ENCODE peak calls at places on chromosomes 2 and 18, in nine cellular contexts. M is tibial nerve; A is CD8-positive, alpha-beta memory T cell; C is DND-41; J is psoas muscle; Q is sigmoid colon; I is MM.1S; V is PC-3; B is CD8-positive, alpha-beta T cell. K is an unnamed sample. For H3K4me1, the result is how much of the 10 kb centered on the place peaks cover.

GRCh38 chr2:220949476-220949875 is 622.6 kb downstream of the EPHA4 start:
- DNase-seq in Q (no peak), B (no peak), V (no peak), C (no peak), J (no peak), M (no peak), I (no peak), A (no peak), K (no peak)

GRCh38 chr2:101830555-101830954 is 133.0 kb downstream of the MAP4K4 start:
- DNase-seq in Q (no peak), B (no peak), V (peak), I (no peak), M (no peak), J (no peak), C (no peak), A (no peak), K (no peak)

GRCh38 chr2:168730391-168730790 is 72.0 kb upstream of the NOSTRIN start:
- DNase-seq in M (no peak), V (no peak), A (no peak), J (no peak), I (no peak), B (no peak), Q (no peak), C (no peak), K (no peak)

GRCh38 chr2:239378021-239378917 is 22.6 kb downstream of the HDAC4 start:
- DNase-seq in J (peak), C (no peak), A (no peak), M (no peak), B (no peak), V (no peak), Q (peak), I (no peak), K (no peak)

GRCh38 chr2:54589340-54590215 is 133.5 kb downstream of the SPTBN1 start:
- DNase-seq in V (peak), J (no peak), C (peak), M (no peak), Q (no peak), A (no peak), B (no peak), I (no peak), K (peak)

GRCh38 chr2:72214429-72215143 is 66.9 kb upstream of the CYP26B1 start:
- DNase-seq in C (no peak), J (no peak), I (no peak), B (no peak), Q (no peak), A (no peak), M (no peak), V (peak), K (no peak)

GRCh38 chr2:204072443-204073324 is 136.1 kb downstream of the ICOS start:
- DNase-seq in M (no peak), A (peak), V (peak), B (peak), I (peak), Q (no peak), J (no peak), C (peak), K (no peak)

GRCh38 chr2:85888020-85888744 is 608 bp downstream of the ST3GAL5 start:
- DNase-seq in Q (peak), M (no peak), A (peak), V (no peak), J (peak), C (peak), I (peak), B (peak), K (peak)

GRCh38 chr2:43158259-43158880 is 68.0 kb downstream of the ZFP36L2 start:
- DNase-seq in V (peak), I (no peak), Q (peak), J (peak), B (no peak), C (peak), A (peak), M (peak), K (no peak)

GRCh38 chr2:86087936-86088850 is 17.5 kb downstream of the POLR1A start:
- DNase-seq in C (no peak), M (no peak), B (no peak), V (no peak), J (no peak), I (no peak), A (no peak), Q (no peak), K (no peak)

GRCh38 chr18:48228301-48228715 is 180.9 kb downstream of the ZBTB7C start:
- DNase-seq in J (peak), V (peak), I (no peak), C (peak), A (no peak), M (peak), B (no peak), Q (peak), K (no peak)

GRCh38 chr2:128494640-128495321 is 176.1 kb upstream of the HS6ST1 start:
- DNase-seq in B (no peak), M (no peak), A (no peak), C (no peak), Q (no peak), V (no peak), J (no peak), I (no peak), K (no peak)

GRCh38 chr2:215601990-215602721 is 166.3 kb upstream of the FN1 start:
- DNase-seq in Q (no peak), V (peak), A (no peak), C (no peak), B (no peak), M (no peak), J (no peak), I (no peak), K (no peak)

GRCh38 chr18:55830490-55830889 is 242.5 kb upstream of the TCF4 start:
- DNase-seq in V (no peak), C (no peak), I (no peak), Q (no peak), M (no peak), J (no peak), B (no peak), A (no peak), K (no peak)

GRCh38 chr2:68931799-68932198 is 20.9 kb downstream of the GKN2 start:
- DNase-seq in Q (no peak), A (no peak), B (no peak), J (no peak), I (no peak), V (no peak), C (no peak), M (no peak), K (no peak)

GRCh38 chr2:181953773-181954537 is 31.7 kb upstream of the PPP1R1C start:
- DNase-seq in B (peak), C (peak), J (peak), Q (no peak), A (peak), M (peak), V (peak), I (peak), K (peak)

GRCh38 chr2:201220102-201220570 is 37.2 kb downstream of the CASP10 start:
- DNase-seq in M (no peak), A (no peak), Q (no peak), J (no peak), I (peak), C (peak), V (no peak), B (no peak), K (no peak)

GRCh38 chr18:9906407-9906955 is 7.3 kb upstream of the VAPA start:
- DNase-seq in I (no peak), V (no peak), A (no peak), B (no peak), C (no peak), Q (no peak), J (no peak), M (no peak), K (no peak)

GRCh38 chr2:127945281-127945680 is 59.5 kb upstream of the AMMECR1L start:
- DNase-seq in M (no peak), A (no peak), Q (no peak), J (no peak), I (no peak), B (no peak), C (no peak), V (no peak), K (no peak)

GRCh38 chr2:177983183-177983788 is 89.3 kb downstream of the PDE11A start:
- DNase-seq in A (no peak), B (no peak), I (peak), Q (no peak), M (peak), C (peak), J (no peak), V (peak), K (no peak)

GRCh38 chr18:47735041-47735440 is 195.4 kb downstream of the SMAD2 start:
- DNase-seq in V (no peak), I (no peak), M (no peak), J (no peak), Q (peak), A (no peak), B (no peak), C (no peak), K (no peak)

GRCh38 chr2:128779301-128780095 is 460.8 kb upstream of the HS6ST1 start:
- DNase-seq in C (peak), Q (peak), A (no peak), M (no peak), V (no peak), B (no peak), I (no peak), J (no peak), K (no peak)

GRCh38 chr2:80073134-80073561 is 231.4 kb downstream of the LRRTM1 start:
- DNase-seq in A (no peak), J (no peak), Q (no peak), V (peak), M (peak), I (peak), C (peak), B (no peak), K (no peak)

GRCh38 chr2:29238497-29238896 is 123.3 kb downstream of the CLIP4 start:
- DNase-seq in J (no peak), I (no peak), V (peak), A (no peak), B (no peak), M (no peak), Q (peak), C (peak), K (no peak)

GRCh38 chr2:65831528-65831927 is 399.1 kb upstream of the SPRED2 start:
- DNase-seq in V (no peak), C (no peak), M (no peak), Q (no peak), A (no peak), I (no peak), J (no peak), B (no peak), K (no peak)

GRCh38 chr2:19682493-19682892 is 219.3 kb downstream of the TTC32 start:
- DNase-seq in I (no peak), M (no peak), B (no peak), Q (no peak), V (peak), C (no peak), A (no peak), J (no peak), K (no peak)

GRCh38 chr2:207772081-207772843 is 2.6 kb upstream of the FZD5 start:
- DNase-seq in Q (no peak), B (no peak), C (peak), A (no peak), I (no peak), V (no peak), M (no peak), J (peak), K (peak)

GRCh38 chr2:226898121-226898520 is 62.3 kb downstream of the RHBDD1 start:
- DNase-seq in J (no peak), B (no peak), I (no peak), M (no peak), Q (no peak), A (no peak), C (no peak), V (no peak), K (no peak)

GRCh38 chr2:143607446-143608110 is 478.4 kb downstream of the ARHGAP15 start:
- DNase-seq in J (no peak), I (no peak), Q (no peak), B (no peak), A (no peak), C (no peak), V (no peak), M (no peak), K (no peak)

GRCh38 chr2:172101008-172101706 is 1.5 kb downstream of the DLX2 start:
- DNase-seq in M (no peak), B (no peak), V (no peak), C (no peak), I (no peak), A (no peak), Q (no peak), J (no peak), K (peak)

GRCh38 chr2:98568161-98568956 is 40.0 kb downstream of the COA5 start:
- DNase-seq in B (no peak), Q (peak), J (no peak), A (no peak), V (no peak), M (no peak), I (no peak), C (no peak), K (no peak)

GRCh38 chr2:102708847-102709559 is 52.8 kb upstream of the TMEM182 start:
- DNase-seq in J (no peak), Q (no peak), M (no peak), V (peak), A (no peak), C (no peak), I (no peak), B (no peak), K (no peak)

GRCh38 chr2:231597627-231598026 is 5.0 kb downstream of the TEX44 start:
- DNase-seq in A (no peak), V (no peak), B (no peak), J (peak), Q (no peak), I (no peak), M (no peak), C (no peak), K (no peak)

DNA sequence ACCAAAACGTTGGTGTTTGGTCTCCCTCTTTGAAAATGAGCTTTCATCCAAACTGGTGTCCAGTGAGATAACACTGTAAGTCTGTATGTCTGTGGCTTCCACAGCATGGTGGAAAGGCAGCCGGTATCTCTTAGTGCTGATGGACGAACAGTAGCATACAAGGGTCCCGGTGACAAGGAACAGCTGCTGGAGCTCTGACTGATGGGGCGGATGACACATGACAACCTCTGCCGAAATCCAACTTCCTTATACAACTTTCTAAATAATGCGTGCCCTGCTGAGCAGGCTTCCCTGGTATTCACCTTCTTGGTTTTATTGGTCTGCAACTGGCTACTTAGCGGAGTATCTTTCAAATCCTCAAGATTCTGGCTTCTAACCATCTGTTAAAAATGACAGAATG is 216.2 kb downstream of the SRBD1 start:
- DNase-seq in Q (no peak), B (no peak), V (no peak), J (no peak), C (no peak), I (no peak), M (no peak), A (no peak), K (no peak)
- H3K4me1 ChIP-seq in Q (under half), B (under half), V (under half), J (under half), C (under half), I (under half), M (under half), A (under half), K (under half)

GRCh38 chr2:237628482-237629187 is 1.2 kb downstream of the LRRFIP1 start:
- DNase-seq in V (no peak), Q (no peak), C (no peak), A (no peak), J (no peak), M (no peak), B (no peak), I (no peak), K (no peak)

GRCh38 chr2:237630216-237631000 is 3.0 kb downstream of the LRRFIP1 start:
- DNase-seq in J (no peak), M (no peak), A (no peak), B (no peak), V (no peak), C (no peak), Q (no peak), I (no peak), K (no peak)

GRCh38 chr2:237629739-237630138 is 2.4 kb downstream of the LRRFIP1 start:
- DNase-seq in Q (no peak), C (no peak), M (no peak), J (no peak), A (no peak), B (no peak), V (peak), I (no peak), K (no peak)

GRCh38 chr2:237627463-237628321 is at the start of gene LRRFIP1:
- DNase-seq in M (no peak), B (no peak), Q (peak), V (peak), J (peak), C (no peak), A (no peak), I (no peak), K (no peak)

DNA sequence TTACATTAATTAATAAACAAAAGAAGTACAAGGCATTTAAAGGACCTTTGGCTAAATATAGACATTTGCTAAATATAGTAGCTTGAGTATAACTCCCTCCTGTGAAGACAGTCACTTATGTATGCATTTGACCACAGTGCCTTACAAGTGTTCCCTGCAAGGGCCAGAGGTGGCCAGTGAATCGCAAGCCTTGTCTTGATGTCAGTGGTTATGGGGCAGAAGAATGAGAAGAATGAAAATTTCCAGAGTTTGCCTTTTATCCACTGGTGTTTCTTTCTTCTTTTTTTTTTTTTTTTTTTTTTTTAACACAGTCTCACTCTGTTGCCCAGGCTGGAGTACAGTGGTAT is 1.8 kb downstream of the LRRFIP1 start:
- DNase-seq in C (no peak), M (no peak), Q (no peak), A (no peak), B (no peak), I (no peak), V (no peak), J (no peak), K (no peak)
- H3K4me3 ChIP-seq in C (no peak), M (no peak), Q (no peak), A (no peak), B (no peak), I (no peak), V (no peak), J (peak), K (no peak)

GRCh38 chr2:217103752-217104540 is 244.1 kb upstream of the TNP1 start:
- DNase-seq in M (no peak), Q (no peak), V (peak), C (no peak), J (no peak), I (no peak), B (no peak), A (no peak), K (no peak)
- H3K27ac ChIP-seq in M (no peak), Q (no peak), V (no peak), C (no peak), J (no peak), I (no peak), B (no peak), A (no peak), K (no peak)

DNA sequence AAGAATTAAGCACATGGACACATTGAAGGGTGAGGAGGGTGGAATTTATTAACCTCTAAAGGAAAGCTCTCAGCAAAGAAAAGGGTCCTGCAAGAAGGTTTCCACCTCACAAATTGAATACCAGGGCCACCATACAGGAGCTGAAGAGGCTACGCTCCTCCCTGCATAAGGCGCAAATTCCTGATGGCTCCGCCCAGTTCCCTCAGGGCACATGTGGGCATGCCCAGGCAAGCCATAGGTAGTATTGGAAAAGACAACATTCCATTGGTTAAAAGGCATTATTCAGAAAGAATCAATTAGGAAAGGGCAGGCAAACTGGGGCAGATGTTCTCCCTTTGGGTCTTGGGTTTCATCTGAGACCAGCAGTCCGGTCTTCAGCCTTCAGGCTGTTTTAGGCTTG is 161.2 kb downstream of the PTPRM start:
- DNase-seq in C (no peak), V (no peak), A (no peak), Q (no peak), I (no peak), B (no peak), M (no peak), J (no peak), K (no peak)
- H3K4me1 ChIP-seq in C (under half), V (under half), A (under half), Q (under half), I (under half), B (under half), M (under half), J (under half), K (under half)

GRCh38 chr2:202592580-202592979 is 42.2 kb upstream of the FAM117B start:
- DNase-seq in B (no peak), Q (no peak), C (no peak), M (no peak), A (no peak), J (no peak), I (no peak), V (no peak), K (no peak)

GRCh38 chr2:202583709-202584219 is 51.0 kb upstream of the FAM117B start:
- DNase-seq in I (no peak), B (no peak), M (no peak), Q (no peak), J (no peak), A (no peak), V (no peak), C (no peak), K (no peak)

GRCh38 chr2:202589582-202589949 is 45.2 kb upstream of the FAM117B start:
- DNase-seq in Q (no peak), J (no peak), A (no peak), C (no peak), V (no peak), B (no peak), M (no peak), I (no peak), K (no peak)

GRCh38 chr2:202588647-202589581 is 45.9 kb upstream of the FAM117B start:
- DNase-seq in J (peak), Q (peak), I (peak), M (peak), V (peak), C (peak), B (peak), A (peak), K (peak)
- H3K4me3 ChIP-seq in J (peak), Q (peak), I (no peak), M (peak), V (no peak), C (peak), B (no peak), A (no peak), K (no peak)

GRCh38 chr2:8249191-8249590 is 432.7 kb upstream of the ID2 start:
- DNase-seq in J (no peak), Q (no peak), M (no peak), I (no peak), A (no peak), C (no peak), B (no peak), V (no peak), K (no peak)

GRCh38 chr2:8247905-8248622 is 433.8 kb upstream of the ID2 start:
- DNase-seq in M (no peak), V (no peak), J (no peak), Q (no peak), B (no peak), C (no peak), I (no peak), A (no peak), K (no peak)

GRCh38 chr2:8249769-8250168 is 432.1 kb upstream of the ID2 start:
- DNase-seq in Q (no peak), M (no peak), A (no peak), V (no peak), J (no peak), I (no peak), B (no peak), C (no peak), K (no peak)

GRCh38 chr2:8251291-8251690 is 430.6 kb upstream of the ID2 start:
- DNase-seq in V (no peak), I (no peak), J (no peak), M (no peak), A (no peak), C (no peak), Q (no peak), B (no peak), K (no peak)

DNA sequence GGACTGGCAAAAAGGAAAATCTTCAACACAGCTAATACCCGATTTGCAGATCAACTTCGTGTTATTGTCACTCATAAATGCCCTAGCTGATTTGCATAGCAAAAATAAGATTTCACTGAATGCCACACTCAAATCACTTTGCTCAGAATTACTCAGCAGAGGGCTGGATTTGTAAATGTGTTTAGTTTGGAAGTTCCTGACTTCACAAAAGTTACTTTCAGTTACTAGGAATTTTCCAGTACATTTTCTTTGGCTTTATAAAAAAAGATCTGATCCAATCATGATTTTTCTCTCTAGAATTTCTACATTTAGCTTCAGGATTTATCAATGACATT is 433.3 kb upstream of the ID2 start:
- DNase-seq in B (no peak), C (no peak), J (no peak), A (no peak), V (no peak), M (no peak), Q (no peak), I (no peak), K (no peak)
- H3K27ac ChIP-seq in B (no peak), C (no peak), J (no peak), A (no peak), V (no peak), M (no peak), Q (no peak), I (no peak), K (no peak)